ENCODE peak calls at places on chromosomes 16 and 17, in six cellular contexts. W, Q, B, J, C and A are unnamed samples. For H3K27me3 and H3K36me3, the result is how much of the 10 kb centered on the place peaks cover.

GRCh38 chr16:85259115-85259830 is 147.0 kb upstream of the CIBAR2 start:
- DNase-seq in W (no peak), J (no peak), B (no peak), C (no peak), Q (no peak), A (no peak)

GRCh38 chr16:63289834-63290460 is 1253.7 kb upstream of the CDH8 start:
- DNase-seq in B (peak), Q (no peak), C (peak), J (peak), W (no peak), A (no peak)

GRCh38 chr16:66190411-66190810 is 176.1 kb upstream of the CDH5 start:
- DNase-seq in B (no peak), Q (no peak), J (no peak), C (no peak), W (no peak), A (no peak)

GRCh38 chr16:15785386-15786059 is 71.3 kb downstream of the MYH11 start:
- DNase-seq in C (no peak), W (no peak), B (no peak), Q (no peak), J (no peak), A (no peak)

GRCh38 chr17:65455972-65456343 is 105.5 kb downstream of the AXIN2 start:
- DNase-seq in J (no peak), C (peak), W (no peak), Q (peak), B (peak), A (peak)

GRCh38 chr16:17211797-17212196 is 259.0 kb downstream of the XYLT1 start:
- DNase-seq in C (peak), J (no peak), W (no peak), Q (no peak), B (no peak), A (no peak)

GRCh38 chr17:3636908-3637373 is 381 bp downstream of the CTNS start:
- DNase-seq in W (no peak), C (peak), J (no peak), Q (no peak), B (no peak), A (no peak)

GRCh38 chr16:57186630-57187507 is 740 bp downstream of the RSPRY1 start:
- DNase-seq in C (peak), B (peak), Q (no peak), J (no peak), W (peak), A (peak)

GRCh38 chr16:6189216-6189615 is 1091.6 kb upstream of the EEF2KMT start:
- DNase-seq in Q (no peak), W (no peak), C (no peak), J (no peak), B (no peak), A (no peak)

GRCh38 chr17:40648326-40648968 is 829 bp upstream of the SMARCE1 start:
- DNase-seq in B (no peak), C (no peak), Q (no peak), W (peak), J (no peak), A (no peak)

GRCh38 chr16:85413713-85414663 is 199.1 kb upstream of the GSE1 start:
- DNase-seq in Q (no peak), J (no peak), B (no peak), W (no peak), C (no peak), A (no peak)

GRCh38 chr16:1707193-1707790 is 1.3 kb downstream of the MAPK8IP3 start:
- DNase-seq in C (peak), J (no peak), Q (no peak), B (no peak), W (peak), A (peak)

GRCh38 chr16:21263640-21264211 is 14.4 kb downstream of the CRYM start:
- DNase-seq in B (peak), J (no peak), W (no peak), C (no peak), Q (no peak), A (no peak)

GRCh38 chr16:30567991-30568638 is 3.4 kb downstream of the ZNF688 start:
- DNase-seq in C (no peak), W (peak), J (no peak), Q (no peak), B (no peak), A (peak)

GRCh38 chr16:78984324-78984723 is 616.2 kb downstream of the MAF start:
- DNase-seq in Q (no peak), J (no peak), W (no peak), B (peak), C (no peak), A (no peak)

GRCh38 chr17:38329808-38330730 is 13.7 kb downstream of the GPR179 start:
- DNase-seq in Q (no peak), B (no peak), J (no peak), W (no peak), C (no peak), A (no peak)

GRCh38 chr16:58413359-58413758 is 21.1 kb downstream of the GINS3 start:
- DNase-seq in C (no peak), J (no peak), B (no peak), W (no peak), Q (no peak), A (no peak)

GRCh38 chr17:57285681-57286080 is 29.4 kb downstream of the MSI2 start:
- DNase-seq in C (no peak), B (no peak), J (no peak), W (no peak), Q (no peak), A (no peak)

GRCh38 chr17:1271020-1271423 is 778 bp downstream of the BHLHA9 start:
- DNase-seq in Q (no peak), B (no peak), W (no peak), J (no peak), C (no peak), A (no peak)
- H3K27me3 ChIP-seq in Q (under half), B (under half), W (under half), J (under half), C (under half), A (under half)

GRCh38 chr17:13462161-13462560 is 139.6 kb downstream of the HS3ST3A1 start:
- DNase-seq in B (no peak), W (no peak), Q (no peak), C (no peak), J (no peak), A (no peak)
- H3K36me3 ChIP-seq in B (under half), W (under half), Q (under half), C (under half), J (under half), A (under half)

GRCh38 chr17:7293821-7294613 is 422 bp downstream of the YBX2 start:
- DNase-seq in C (peak), Q (no peak), J (no peak), B (peak), W (no peak), A (no peak)

GRCh38 chr17:7293131-7293557 is 1.3 kb downstream of the YBX2 start:
- DNase-seq in Q (no peak), B (no peak), C (no peak), W (no peak), J (no peak), A (no peak)

GRCh38 chr17:7292729-7293128 is 1.7 kb downstream of the YBX2 start:
- DNase-seq in B (no peak), Q (no peak), J (no peak), C (peak), W (no peak), A (no peak)

GRCh38 chr17:7290685-7291084 is 3.8 kb downstream of the YBX2 start:
- DNase-seq in W (no peak), C (no peak), J (no peak), Q (peak), B (no peak), A (no peak)

DNA sequence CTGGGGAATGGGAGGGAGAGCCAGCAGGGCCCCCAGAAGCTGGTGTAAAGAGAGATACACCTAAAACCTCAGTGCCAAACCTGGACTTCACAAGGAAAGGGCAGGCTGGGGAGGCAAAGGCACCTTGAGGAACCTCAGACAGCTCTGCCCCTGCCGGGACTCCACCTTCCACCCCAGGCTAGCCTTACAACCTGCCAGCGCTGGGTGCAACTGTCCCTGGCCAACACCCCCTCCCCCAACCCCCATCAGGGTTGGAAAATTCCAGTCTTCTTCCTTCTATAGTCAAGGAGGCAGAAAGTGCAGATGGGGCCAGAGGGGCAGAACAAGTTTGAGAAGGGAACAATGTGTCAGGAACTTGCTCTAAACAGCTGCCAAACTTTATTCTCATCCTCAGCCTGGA is 2.2 kb downstream of the YBX2 start:
- DNase-seq in J (no peak), Q (no peak), W (no peak), B (no peak), C (no peak), A (no peak)
- H3K27me3 ChIP-seq in J (under half), Q (under half), W (half or more), B (under half), C (under half), A (under half)

GRCh38 chr16:88060524-88061219 is 109.4 kb downstream of the BANP start:
- DNase-seq in J (no peak), Q (peak), B (no peak), C (no peak), W (no peak), A (no peak)

GRCh38 chr16:88063201-88063773 is 112.1 kb downstream of the BANP start:
- DNase-seq in J (peak), Q (peak), W (peak), B (no peak), C (no peak), A (no peak)

GRCh38 chr16:88059701-88060386 is 108.6 kb downstream of the BANP start:
- DNase-seq in Q (peak), J (no peak), C (no peak), B (no peak), W (no peak), A (no peak)

GRCh38 chr16:88062341-88062861 is 111.2 kb downstream of the BANP start:
- DNase-seq in C (peak), W (peak), Q (peak), B (no peak), J (peak), A (no peak)

DNA sequence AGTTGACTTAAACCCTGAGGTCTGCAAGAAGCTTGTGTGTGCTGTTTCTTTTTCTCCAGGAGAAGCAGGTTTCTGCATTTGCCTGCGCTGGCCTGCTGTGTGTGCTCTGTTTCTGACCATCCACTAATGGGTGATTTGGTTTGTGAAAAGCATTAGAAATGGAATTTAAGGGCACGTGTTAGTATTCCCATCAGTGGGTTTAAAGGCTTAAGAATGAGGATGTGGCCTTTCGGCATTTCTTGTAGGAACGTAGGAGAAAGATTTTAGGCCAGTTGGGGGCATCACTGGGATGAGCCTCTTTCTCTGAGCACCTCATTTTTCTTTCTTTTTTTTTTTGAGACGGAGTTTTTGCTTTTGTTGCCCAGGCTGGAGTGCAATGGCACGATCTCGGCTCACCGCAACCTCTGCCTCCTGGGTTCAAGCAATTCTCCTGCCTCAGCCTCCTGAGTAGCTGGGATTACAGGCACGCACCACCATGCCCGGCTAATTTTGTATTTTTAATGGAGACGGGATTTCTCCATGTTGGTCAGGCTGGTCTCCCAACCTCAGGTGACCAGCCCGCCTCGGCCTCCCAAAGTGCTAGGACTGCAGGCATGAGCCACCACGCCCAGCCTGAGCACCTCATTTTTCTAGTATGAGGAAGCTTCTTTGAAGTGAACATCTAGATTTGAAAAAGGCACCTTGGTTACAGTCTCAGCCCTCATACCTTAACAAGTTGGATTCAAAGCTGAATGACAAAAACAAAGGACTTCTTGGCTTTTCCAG is 110.3 kb downstream of the BANP start:
- DNase-seq in J (no peak), Q (peak), C (no peak), B (no peak), W (no peak), A (no peak)
- H3K36me3 ChIP-seq in J (under half), Q (under half), C (under half), B (under half), W (under half), A (half or more)

DNA sequence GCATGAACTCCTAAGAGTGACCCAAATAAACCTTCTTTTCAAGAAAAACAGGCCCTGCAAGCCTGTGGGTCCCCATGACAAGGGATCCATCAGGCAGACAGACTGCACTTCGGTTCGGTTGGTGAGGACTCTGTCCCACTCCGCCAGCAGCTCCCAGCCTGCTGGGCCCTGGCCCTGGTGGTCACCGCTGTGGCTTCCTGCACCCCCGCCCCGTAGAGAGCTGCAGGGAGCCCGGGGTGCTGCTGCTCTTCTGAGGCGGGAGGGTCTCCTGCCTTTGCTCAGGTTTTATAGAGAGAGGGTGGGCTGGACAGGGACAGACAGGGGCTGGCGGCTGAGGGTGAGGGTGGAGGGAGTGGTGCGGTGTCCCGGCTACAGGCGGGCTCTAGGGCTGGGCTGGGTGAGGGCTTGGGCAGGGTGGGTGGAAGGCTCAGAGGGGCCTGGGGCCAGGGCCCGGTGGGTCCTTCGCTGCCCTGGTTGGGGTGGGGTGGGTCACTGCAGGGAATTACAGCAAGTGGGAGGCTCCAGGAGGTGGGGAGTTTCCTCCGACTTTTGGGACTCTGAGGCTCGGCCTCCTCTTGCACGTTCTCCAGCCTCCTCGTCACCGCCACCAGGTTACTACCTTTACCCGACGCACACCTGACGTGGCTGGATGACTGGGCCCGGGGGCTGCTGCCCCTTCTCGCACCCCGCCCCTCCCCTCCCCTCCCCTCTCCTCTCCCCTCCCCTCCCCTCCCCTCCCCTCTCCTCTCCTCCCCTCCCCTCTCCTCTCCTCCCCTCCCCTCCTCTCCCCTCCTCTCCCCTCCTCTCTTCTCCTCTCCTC is 90.2 kb upstream of the CBX4 start:
- DNase-seq in B (no peak), W (no peak), J (no peak), Q (no peak), C (no peak), A (no peak)
- H3K27me3 ChIP-seq in B (under half), W (under half), J (under half), Q (under half), C (under half), A (under half)

DNA sequence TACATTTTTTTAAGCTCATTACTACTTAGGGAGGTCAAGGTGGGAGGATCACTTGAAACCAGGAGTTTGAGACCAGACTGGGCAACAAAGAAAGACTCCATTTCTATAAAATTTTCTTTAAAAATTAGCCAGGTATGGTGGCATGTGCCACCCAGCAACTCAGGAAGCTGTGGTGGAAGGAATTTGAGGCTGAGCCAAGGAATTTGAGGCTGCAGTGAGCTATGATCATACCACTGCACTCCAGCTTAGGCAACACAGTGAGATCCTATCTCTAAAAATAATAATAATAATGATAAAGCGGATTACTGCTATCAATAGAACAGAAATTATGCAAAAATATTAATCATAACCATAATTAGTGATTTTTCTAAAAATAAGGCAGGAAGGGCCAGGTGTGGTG is 170.3 kb downstream of the COPRS start:
- DNase-seq in B (no peak), W (no peak), J (no peak), Q (no peak), C (no peak), A (no peak)
- H3K36me3 ChIP-seq in B (under half), W (under half), J (under half), Q (under half), C (under half), A (under half)

GRCh38 chr17:35793257-35793656 is 2.2 kb downstream of the MMP28 start:
- DNase-seq in J (peak), Q (no peak), B (peak), W (no peak), C (no peak), A (no peak)
- H3K27me3 ChIP-seq in J (under half), Q (under half), B (under half), W (under half), C (half or more), A (under half)

GRCh38 chr17:64190468-64190867 is 60.5 kb upstream of the ERN1 start:
- DNase-seq in B (no peak), C (peak), W (no peak), Q (no peak), J (no peak), A (no peak)

GRCh38 chr17:64186171-64187092 is 56.5 kb upstream of the ERN1 start:
- DNase-seq in J (no peak), W (no peak), Q (no peak), C (no peak), B (no peak), A (no peak)

GRCh38 chr17:64185101-64185500 is 55.2 kb upstream of the ERN1 start:
- DNase-seq in B (no peak), W (no peak), C (no peak), Q (no peak), J (no peak), A (no peak)

GRCh38 chr17:64187093-64187895 is 57.4 kb upstream of the ERN1 start:
- DNase-seq in J (no peak), Q (no peak), C (no peak), B (no peak), W (no peak), A (no peak)

GRCh38 chr17:64188088-64188487 is 58.1 kb upstream of the ERN1 start:
- DNase-seq in Q (no peak), B (no peak), J (no peak), C (no peak), W (no peak), A (no peak)
- H3K36me3 ChIP-seq in Q (under half), B (under half), J (under half), C (under half), W (under half), A (under half)